ENCODE peak calls at places on chromosome 14, in six cellular contexts. S, B, V, Q, P and Y are unnamed samples.
A peak's percentile ranks its signal among the peaks of the same experiment; 100 is the strongest.

GRCh38 chr14:79732911-79733310 is 478.4 kb downstream of the DIO2 start:
- DNase-seq in S (no peak), B (peak; percentile 16), V (no peak), Q (no peak), P (no peak), Y (no peak)

GRCh38 chr14:73258076-73258475 is 20.8 kb downstream of the PAPLN start:
- DNase-seq in S (no peak), B (no peak), V (no peak), Q (no peak), P (no peak), Y (no peak)

GRCh38 chr14:32512813-32513212 is 183.7 kb downstream of the AKAP6 start:
- DNase-seq in S (no peak), B (peak; percentile 52), V (no peak), Q (no peak), P (no peak), Y (no peak)

GRCh38 chr14:92690171-92691011 is 58.0 kb downstream of the LGMN start:
- DNase-seq in S (no peak), B (peak; percentile 74), V (peak; percentile 40), Q (no peak), P (no peak), Y (peak; percentile 60)

GRCh38 chr14:101077511-101078074 is 174.1 kb upstream of the RTL1 start:
- DNase-seq in S (peak; percentile 28), B (peak; percentile 67), V (no peak), Q (no peak), P (no peak), Y (no peak)

GRCh38 chr14:91249841-91250616 is 5.5 kb upstream of the GPR68 start:
- DNase-seq in S (no peak), B (peak; percentile 38), V (no peak), Q (no peak), P (peak; percentile 55), Y (no peak)

GRCh38 chr14:21070083-21070609 is at the start of gene ARHGEF40:
- DNase-seq in S (no peak), B (peak; percentile 79), V (peak; percentile 58), Q (peak; percentile 74), P (no peak), Y (no peak)

GRCh38 chr14:46490150-46490769 is 161.3 kb downstream of the RPL10L start:
- DNase-seq in S (no peak), B (no peak), V (no peak), Q (no peak), P (no peak), Y (no peak)

GRCh38 chr14:34161351-34162169 is 210.7 kb upstream of the EGLN3 start:
- DNase-seq in S (no peak), B (peak; percentile 6), V (no peak), Q (no peak), P (no peak), Y (no peak)

GRCh38 chr14:101504096-101504948 is 57.0 kb upstream of the DIO3 start:
- DNase-seq in S (peak; percentile 14), B (no peak), V (peak; percentile 11), Q (peak; percentile 9), P (no peak), Y (no peak)

GRCh38 chr14:72999316-72999715 is 27.6 kb downstream of the ZFYVE1 start:
- DNase-seq in S (no peak), B (no peak), V (no peak), Q (no peak), P (no peak), Y (no peak)

GRCh38 chr14:100263141-100263540 is 24.2 kb downstream of the YY1 start:
- DNase-seq in S (no peak), B (peak; percentile 36), V (no peak), Q (no peak), P (no peak), Y (no peak)

GRCh38 chr14:30193791-30194407 is 266.3 kb upstream of the PRKD1 start:
- DNase-seq in S (no peak), B (peak; percentile 94), V (no peak), Q (no peak), P (no peak), Y (no peak)

GRCh38 chr14:31154956-31155355 is 52.6 kb downstream of the HECTD1 start:
- DNase-seq in S (no peak), B (peak; percentile 63), V (no peak), Q (no peak), P (no peak), Y (no peak)

GRCh38 chr14:79363291-79363690 is 848.0 kb downstream of the DIO2 start:
- DNase-seq in S (no peak), B (no peak), V (no peak), Q (no peak), P (no peak), Y (no peak)

GRCh38 chr14:23209651-23210423 is 26.4 kb upstream of the SLC7A8 start:
- DNase-seq in S (no peak), B (no peak), V (no peak), Q (no peak), P (no peak), Y (no peak)

GRCh38 chr14:90675399-90675798 is 140.8 kb downstream of the TTC7B start:
- DNase-seq in S (no peak), B (peak; percentile 91), V (no peak), Q (no peak), P (no peak), Y (no peak)

GRCh38 chr14:28766505-28767238 is at the start of gene FOXG1:
- DNase-seq in S (peak; percentile 30), B (peak; percentile 36), V (no peak), Q (no peak), P (no peak), Y (no peak)

GRCh38 chr14:90060965-90061848 is 587 bp upstream of the KCNK13 start:
- DNase-seq in S (no peak), B (peak; percentile 13), V (no peak), Q (peak; percentile 26), P (no peak), Y (no peak)

GRCh38 chr14:82447586-82447985 is 913.9 kb upstream of the SEL1L start:
- DNase-seq in S (no peak), B (no peak), V (no peak), Q (no peak), P (no peak), Y (no peak)

GRCh38 chr14:92316937-92317336 is 6.0 kb upstream of the SLC24A4 start:
- DNase-seq in S (no peak), B (no peak), V (no peak), Q (no peak), P (no peak), Y (no peak)

GRCh38 chr14:97719931-97720330 is 922.7 kb downstream of the VRK1 start:
- DNase-seq in S (no peak), B (no peak), V (no peak), Q (no peak), P (peak; percentile 34), Y (no peak)

GRCh38 chr14:71995741-71996140 is 63.5 kb downstream of the RGS6 start:
- DNase-seq in S (no peak), B (no peak), V (no peak), Q (no peak), P (no peak), Y (no peak)

GRCh38 chr14:64324461-64325255 is 30.5 kb upstream of the ESR2 start:
- DNase-seq in S (no peak), B (peak; percentile 43), V (no peak), Q (no peak), P (no peak), Y (no peak)

GRCh38 chr14:82385043-82385442 is 851.4 kb upstream of the SEL1L start:
- DNase-seq in S (no peak), B (no peak), V (no peak), Q (no peak), P (no peak), Y (no peak)

GRCh38 chr14:96903444-96904023 is 106.4 kb downstream of the VRK1 start:
- DNase-seq in S (no peak), B (no peak), V (no peak), Q (no peak), P (no peak), Y (no peak)

GRCh38 chr14:21023174-21023573 is 1.7 kb downstream of the NDRG2 start:
- DNase-seq in S (no peak), B (no peak), V (no peak), Q (peak; percentile 43), P (no peak), Y (no peak)

GRCh38 chr14:31596691-31597090 is 35.5 kb downstream of the NUBPL start:
- DNase-seq in S (no peak), B (no peak), V (no peak), Q (no peak), P (no peak), Y (no peak)

GRCh38 chr14:54257424-54257823 is 139.4 kb upstream of the CDKN3 start:
- DNase-seq in S (no peak), B (no peak), V (no peak), Q (no peak), P (no peak), Y (no peak)

GRCh38 chr14:67798731-67799130 is 17.7 kb downstream of the ZFYVE26 start:
- DNase-seq in S (no peak), B (no peak), V (no peak), Q (no peak), P (no peak), Y (no peak)

GRCh38 chr14:67806228-67806627 is 10.2 kb downstream of the ZFYVE26 start:
- DNase-seq in S (no peak), B (peak; percentile 85), V (no peak), Q (no peak), P (no peak), Y (no peak)

GRCh38 chr14:67800743-67801142 is 15.6 kb downstream of the ZFYVE26 start:
- DNase-seq in S (no peak), B (no peak), V (no peak), Q (no peak), P (no peak), Y (no peak)
- H3K36me3 ChIP-seq in S (no peaks in the 10 kb centered on the region), B (peaks cover 65% of the 10 kb centered on the region), V (no peaks in the 10 kb centered on the region), Q (peaks cover 88% of the 10 kb centered on the region), P (peaks cover 77% of the 10 kb centered on the region), Y (peaks cover 19% of the 10 kb centered on the region)

GRCh38 chr14:104886690-104887622 is 21.9 kb downstream of the CEP170B start:
- DNase-seq in S (peak; percentile 26), B (no peak), V (peak; percentile 14), Q (peak; percentile 19), P (no peak), Y (peak; percentile 1)
- H3K36me3 ChIP-seq in S (no peaks in the 10 kb centered on the region), B (no peaks in the 10 kb centered on the region), V (no peaks in the 10 kb centered on the region), Q (peaks cover 20% of the 10 kb centered on the region), P (no peaks in the 10 kb centered on the region), Y (no peaks in the 10 kb centered on the region)

DNA sequence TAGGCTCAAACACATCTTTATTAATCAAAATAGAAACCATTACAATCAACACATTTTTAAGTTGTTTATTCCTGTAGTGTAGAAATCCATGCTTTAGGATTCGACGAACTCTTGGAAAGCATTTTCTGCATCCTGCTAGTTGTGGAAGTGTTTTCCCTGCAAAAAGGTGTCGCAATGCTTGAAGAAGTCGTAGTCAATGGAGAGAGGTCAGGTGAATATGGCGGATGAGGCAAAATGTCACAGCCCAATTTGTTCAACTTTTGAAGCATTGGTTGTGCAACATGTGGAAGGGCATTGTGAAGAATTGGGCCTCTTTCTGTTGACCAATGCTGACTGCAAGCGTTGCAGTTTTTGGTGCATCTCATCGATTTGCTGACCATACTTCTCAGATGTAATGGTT is 4.2 kb upstream of the ARID4A start:
- DNase-seq in S (no peak), B (no peak), V (no peak), Q (no peak), P (no peak), Y (no peak)
- H3K36me3 ChIP-seq in S (no peaks in the 10 kb centered on the region), B (peaks cover 47% of the 10 kb centered on the region), V (no peaks in the 10 kb centered on the region), Q (peaks cover 46% of the 10 kb centered on the region), P (peaks cover 55% of the 10 kb centered on the region), Y (peaks cover 8% of the 10 kb centered on the region)

DNA sequence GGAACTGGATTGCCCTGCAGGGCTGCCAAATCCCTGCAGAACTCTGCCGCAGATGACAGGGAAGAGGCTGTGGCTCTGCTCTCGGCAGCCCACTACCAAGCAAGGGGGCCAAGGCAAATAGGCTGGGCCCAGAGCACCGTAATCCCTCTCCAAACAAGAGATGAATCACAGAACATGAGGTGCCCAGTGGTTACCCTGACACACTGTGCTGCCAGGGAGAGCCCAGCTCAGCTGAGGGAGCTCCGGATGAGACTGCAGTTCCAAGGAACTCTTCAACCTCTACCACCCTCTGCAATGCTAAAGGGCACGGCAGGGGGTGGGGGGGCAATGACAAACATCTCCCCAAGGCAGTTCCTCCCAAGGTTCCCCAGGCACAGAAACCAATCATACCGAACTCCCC is 33.9 kb downstream of the STON2 start:
- DNase-seq in S (no peak), B (peak; percentile 1), V (no peak), Q (no peak), P (no peak), Y (no peak)
- H3K36me3 ChIP-seq in S (no peaks in the 10 kb centered on the region), B (no peaks in the 10 kb centered on the region), V (no peaks in the 10 kb centered on the region), Q (no peaks in the 10 kb centered on the region), P (no peaks in the 10 kb centered on the region), Y (no peaks in the 10 kb centered on the region)